ENCODE peak calls at places on chromosomes 6 and 20, in four cellular contexts. I is brain microvascular endothelial cell; F is heart left ventricle; S is CD4-positive, alpha-beta T cell. K is an unnamed sample.

GRCh38 chr6:31734247-31734702 is 2.1 kb downstream of the CLIC1 start:
- DNase-seq in S (no peak), F (no peak), I (no peak), K (no peak)

GRCh38 chr6:29631860-29632731 is 887 bp downstream of the GABBR1 start:
- DNase-seq in S (peak; percentile 45), I (no peak), F (peak; percentile 85), K (peak; percentile 45)

GRCh38 chr6:72374172-72374571 is 247.7 kb upstream of the KCNQ5 start:
- DNase-seq in S (no peak), F (no peak), I (no peak), K (no peak)

GRCh38 chr6:150633466-150633795 is 33.7 kb downstream of the PLEKHG1 start:
- DNase-seq in I (no peak), S (no peak), F (no peak), K (no peak)

GRCh38 chr20:54058420-54059139 is 11.8 kb downstream of the BCAS1 start:
- DNase-seq in I (no peak), S (no peak), F (no peak), K (no peak)

GRCh38 chr20:62211216-62211615 is 8.9 kb downstream of the HRH3 start:
- DNase-seq in S (no peak), F (peak; percentile 37), I (no peak), K (no peak)

GRCh38 chr6:151721141-151721540 is 86.3 kb upstream of the ESR1 start:
- DNase-seq in F (no peak), S (no peak), I (no peak), K (no peak)

GRCh38 chr6:3159805-3160781 is 2.7 kb upstream of the TUBB2A start:
- DNase-seq in F (no peak), I (no peak), S (peak; percentile 60), K (peak; percentile 73)

GRCh38 chr6:111873178-111874029 is at the start of gene FYN:
- DNase-seq in S (peak; percentile 99), F (peak; percentile 99), I (peak; percentile 96), K (peak; percentile 99)

GRCh38 chr20:10842116-10842515 is 168.3 kb upstream of the JAG1 start:
- DNase-seq in F (no peak), I (no peak), S (no peak), K (no peak)

GRCh38 chr20:361562-361961 is 14.7 kb downstream of the NRSN2 start:
- DNase-seq in F (no peak), S (no peak), I (no peak), K (no peak)

GRCh38 chr6:164897523-164898094 is 411.8 kb downstream of the C6orf118 start:
- DNase-seq in F (no peak), S (no peak), I (no peak), K (no peak)

GRCh38 chr20:1062334-1063015 is 55.9 kb upstream of the PSMF1 start:
- DNase-seq in S (no peak), F (no peak), I (no peak), K (no peak)

GRCh38 chr6:134372603-134373281 is 54.8 kb upstream of the SGK1 start:
- DNase-seq in S (no peak), F (no peak), I (peak; percentile 66), K (no peak)

GRCh38 chr6:161038229-161039003 is 46.8 kb downstream of the MAP3K4 start:
- DNase-seq in S (no peak), F (no peak), I (peak; percentile 87), K (peak; percentile 81)

GRCh38 chr6:9563996-9564395 is 850.9 kb downstream of the TFAP2A start:
- DNase-seq in I (no peak), S (no peak), F (no peak), K (no peak)

GRCh38 chr20:10433014-10433622 is 904 bp downstream of the MKKS start:
- DNase-seq in S (no peak), F (peak; percentile 57), I (no peak), K (no peak)

GRCh38 chr6:4973972-4974885 is 29.6 kb downstream of the RPP40 start:
- DNase-seq in F (no peak), I (peak; percentile 16), S (no peak), K (no peak)

GRCh38 chr6:108260809-108261569 is at the start of gene SNX3:
- DNase-seq in F (peak; percentile 98), S (peak; percentile 82), I (peak; percentile 91), K (peak; percentile 92)

GRCh38 chr20:58840816-58841538 is 9.7 kb downstream of the GNAS-AS1 start:
- DNase-seq in S (no peak), I (no peak), F (no peak), K (no peak)

GRCh38 chr20:58837717-58838116 is 13.0 kb downstream of the GNAS-AS1 start:
- DNase-seq in I (no peak), S (no peak), F (no peak), K (no peak)

GRCh38 chr20:58839991-58840747 is 10.5 kb downstream of the GNAS-AS1 start:
- DNase-seq in F (no peak), S (no peak), I (no peak), K (no peak)

GRCh38 chr20:58838174-58838573 is 12.5 kb downstream of the GNAS-AS1 start:
- DNase-seq in S (no peak), F (no peak), I (no peak), K (no peak)

DNA sequence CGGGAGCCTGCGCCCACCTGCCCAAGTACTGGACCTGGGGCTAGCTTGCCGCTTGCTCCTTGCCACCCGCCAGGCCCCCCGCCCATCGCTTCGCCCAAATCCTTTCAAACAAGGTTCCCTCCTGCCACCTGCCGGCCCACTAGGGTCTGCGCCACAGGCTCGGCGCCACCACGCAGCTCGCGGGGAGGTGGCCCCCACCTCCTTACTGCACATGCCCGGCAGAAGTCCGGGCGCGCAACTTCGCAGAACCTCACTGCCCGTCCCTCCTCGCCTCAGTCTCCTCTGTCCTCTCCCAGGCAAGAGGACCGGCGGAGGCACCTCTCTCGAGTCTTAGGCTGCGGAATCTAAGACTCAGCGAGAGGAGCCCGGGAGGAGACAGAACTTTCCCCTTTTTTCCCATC is 11.2 kb downstream of the GNAS-AS1 start:
- DNase-seq in I (no peak), S (peak; percentile 41), F (no peak), K (peak; percentile 44)
- TF ChIP-seq CTCF in I (peak; percentile 64), S (peak; percentile 20), F (peak; percentile 33), K (peak; percentile 50)

DNA sequence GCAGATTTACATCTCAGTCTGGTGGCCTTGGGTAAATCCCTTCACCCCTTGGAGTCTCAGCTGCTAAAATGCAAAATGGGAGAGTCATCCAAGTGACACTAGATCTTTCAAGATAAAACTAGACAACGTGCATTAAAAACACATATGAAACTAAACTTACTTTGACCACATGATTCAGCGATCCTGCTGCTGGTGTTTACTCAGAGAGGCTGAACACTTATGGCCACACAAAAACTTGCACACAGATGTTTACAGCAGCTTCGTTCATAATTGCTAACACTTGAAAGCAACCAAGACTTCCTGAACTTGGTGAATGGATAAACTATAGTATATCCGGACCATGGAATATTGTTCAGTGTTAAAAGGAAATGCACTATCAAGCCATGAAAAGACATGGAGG is 55.3 kb upstream of the GPR6 start:
- DNase-seq in I (no peak), F (no peak), S (no peak), K (no peak)
- H3K27ac ChIP-seq in I (no peak overlapping the region), F (no peak overlapping the region), S (no peak overlapping the region), K (no peak overlapping the region)

DNA sequence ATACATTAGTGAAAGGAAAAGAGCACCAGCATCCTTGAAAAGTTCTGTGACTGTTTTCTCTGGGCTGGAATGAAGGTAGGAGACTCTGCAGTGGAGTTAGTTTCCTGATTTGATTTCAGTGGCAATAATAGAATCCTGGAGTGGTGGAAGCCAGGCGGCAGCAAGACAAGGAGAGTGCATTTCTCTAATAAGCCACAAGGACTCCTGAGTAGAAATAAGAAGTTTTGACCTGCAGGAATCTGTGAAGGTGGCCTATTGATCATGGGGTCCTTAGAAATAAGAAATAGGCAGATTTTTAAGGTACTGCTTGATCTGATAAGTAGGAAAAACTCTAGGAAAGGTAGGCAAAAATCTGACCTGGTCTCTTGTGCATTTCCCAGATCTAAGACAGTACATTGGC is 68.4 kb upstream of the ELOVL5 start:
- DNase-seq in I (no peak), F (no peak), S (no peak), K (no peak)
- TF ChIP-seq CTCF in I (peak; percentile 23), F (no peak), S (no peak), K (no peak)

DNA sequence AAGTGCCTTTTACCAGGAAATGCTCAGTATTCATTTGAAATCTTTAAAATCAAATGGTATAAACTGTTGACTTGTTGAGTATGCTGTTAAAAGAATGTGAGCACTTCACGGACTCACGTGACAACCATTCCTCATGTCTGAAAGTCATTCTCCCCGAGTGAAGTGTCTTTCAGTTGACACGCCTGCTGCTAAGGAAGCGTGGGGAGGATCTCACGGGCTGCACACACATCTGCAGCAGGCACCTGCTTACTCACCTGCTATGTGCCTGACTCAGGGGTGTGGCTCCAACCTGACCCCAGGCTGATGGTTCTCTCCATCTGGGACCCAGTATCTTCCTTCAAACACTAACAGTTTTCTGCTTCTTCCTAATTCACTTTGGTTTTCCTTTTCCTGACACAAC is 32.7 kb downstream of the WDR27 start:
- DNase-seq in I (no peak), F (no peak), S (no peak), K (peak; percentile 38)
- H3K27ac ChIP-seq in I (peak overlapping the region; percentile 51), F (peak overlapping the region; percentile 20), S (no peak overlapping the region), K (no peak overlapping the region)

GRCh38 chr6:84776392-84776791 is 12.0 kb upstream of the TBX18 start:
- DNase-seq in F (no peak), I (no peak), S (no peak), K (no peak)

GRCh38 chr6:84777888-84778287 is 13.5 kb upstream of the TBX18 start:
- DNase-seq in I (peak; percentile 75), S (no peak), F (no peak), K (no peak)

GRCh38 chr6:84779917-84780316 is 15.5 kb upstream of the TBX18 start:
- DNase-seq in S (no peak), F (no peak), I (no peak), K (no peak)

GRCh38 chr6:84774174-84775158 is 10.1 kb upstream of the TBX18 start:
- DNase-seq in S (no peak), I (peak; percentile 62), F (peak; percentile 72), K (peak; percentile 71)

GRCh38 chr6:84779380-84779779 is 15.0 kb upstream of the TBX18 start:
- DNase-seq in F (no peak), S (no peak), I (no peak), K (no peak)
- TF ChIP-seq CTCF in F (no peak), S (no peak), I (peak; percentile 51), K (no peak)

K was measured in RWPE1.